ENCODE peak calls at places on chromosomes 6 and 20, in six cellular contexts. One of them, this sample, is unnamed.

GRCh38 chr20:33811763-33812672 is 870 bp downstream of the CHMP4B start:
- DNase-seq in testis: peak; percentile 47
- DNase-seq in lower lobe of right lung: peak; percentile 74
- DNase-seq in fibroblast of lung: peak; percentile 81
- DNase-seq in ovary: peak; percentile 66
- DNase-seq in tibial artery: peak; percentile 86
- DNase-seq in this sample: peak; percentile 64

GRCh38 chr6:146968041-146968760 is 236.0 kb upstream of the STXBP5 start:
- DNase-seq in tibial artery: no peak
- DNase-seq in ovary: no peak
- DNase-seq in testis: no peak
- DNase-seq in lower lobe of right lung: no peak
- DNase-seq in fibroblast of lung: peak; percentile 84
- DNase-seq in this sample: no peak

GRCh38 chr20:30502670-30503069 is 754.8 kb upstream of the DEFB115 start:
- DNase-seq in fibroblast of lung: no peak
- DNase-seq in tibial artery: no peak
- DNase-seq in testis: no peak
- DNase-seq in ovary: no peak
- DNase-seq in lower lobe of right lung: no peak
- DNase-seq in this sample: no peak

GRCh38 chr6:150881911-150882481 is 16.5 kb downstream of the MTHFD1L start:
- DNase-seq in tibial artery: peak; percentile 57
- DNase-seq in ovary: peak; percentile 60
- DNase-seq in testis: peak; percentile 84
- DNase-seq in fibroblast of lung: peak; percentile 99
- DNase-seq in lower lobe of right lung: no peak
- DNase-seq in this sample: peak; percentile 57

GRCh38 chr6:111711476-111711875 is 105.8 kb upstream of the TRAF3IP2 start:
- DNase-seq in tibial artery: no peak
- DNase-seq in fibroblast of lung: no peak
- DNase-seq in ovary: peak; percentile 65
- DNase-seq in testis: peak; percentile 84
- DNase-seq in lower lobe of right lung: no peak
- DNase-seq in this sample: no peak

GRCh38 chr6:121443953-121444590 is 8.6 kb downstream of the GJA1 start:
- DNase-seq in fibroblast of lung: peak; percentile 61
- DNase-seq in tibial artery: no peak
- DNase-seq in lower lobe of right lung: no peak
- DNase-seq in testis: no peak
- DNase-seq in ovary: no peak
- DNase-seq in this sample: no peak

GRCh38 chr6:84346372-84346771 is 118.9 kb upstream of the CEP162 start:
- DNase-seq in lower lobe of right lung: no peak
- DNase-seq in fibroblast of lung: no peak
- DNase-seq in tibial artery: no peak
- DNase-seq in ovary: no peak
- DNase-seq in testis: no peak
- DNase-seq in this sample: no peak

GRCh38 chr20:38117635-38118034 is 47.4 kb downstream of the TGM2 start:
- DNase-seq in testis: no peak
- DNase-seq in lower lobe of right lung: no peak
- DNase-seq in tibial artery: no peak
- DNase-seq in ovary: no peak
- DNase-seq in fibroblast of lung: peak; percentile 97
- DNase-seq in this sample: no peak

GRCh38 chr6:2124260-2124709 is 121.1 kb downstream of the GMDS start:
- DNase-seq in ovary: no peak
- DNase-seq in tibial artery: peak; percentile 55
- DNase-seq in lower lobe of right lung: peak; percentile 43
- DNase-seq in fibroblast of lung: peak; percentile 60
- DNase-seq in testis: no peak
- DNase-seq in this sample: no peak

GRCh38 chr20:9025643-9026042 is 43.2 kb upstream of the PLCB4 start:
- DNase-seq in fibroblast of lung: peak; percentile 80
- DNase-seq in testis: no peak
- DNase-seq in ovary: no peak
- DNase-seq in tibial artery: no peak
- DNase-seq in lower lobe of right lung: no peak
- DNase-seq in this sample: no peak

GRCh38 chr6:108958900-108959770 is 110.9 kb downstream of the ARMC2 start:
- DNase-seq in ovary: no peak
- DNase-seq in testis: no peak
- DNase-seq in lower lobe of right lung: peak; percentile 48
- DNase-seq in fibroblast of lung: no peak
- DNase-seq in tibial artery: no peak
- DNase-seq in this sample: no peak

GRCh38 chr20:48460681-48461080 is 367.1 kb downstream of the PREX1 start:
- DNase-seq in ovary: no peak
- DNase-seq in lower lobe of right lung: no peak
- DNase-seq in testis: no peak
- DNase-seq in fibroblast of lung: no peak
- DNase-seq in tibial artery: no peak
- DNase-seq in this sample: peak; percentile 20

GRCh38 chr6:38413097-38413800 is 226.5 kb downstream of the BTBD9 start:
- DNase-seq in tibial artery: no peak
- DNase-seq in fibroblast of lung: no peak
- DNase-seq in testis: no peak
- DNase-seq in lower lobe of right lung: no peak
- DNase-seq in ovary: no peak
- DNase-seq in this sample: no peak

GRCh38 chr20:41023549-41023948 is 5.1 kb upstream of the TOP1 start:
- DNase-seq in testis: no peak
- DNase-seq in fibroblast of lung: no peak
- DNase-seq in ovary: no peak
- DNase-seq in lower lobe of right lung: no peak
- DNase-seq in tibial artery: no peak
- DNase-seq in this sample: no peak

GRCh38 chr6:168925671-168926070 is 328.0 kb downstream of the THBS2 start:
- DNase-seq in fibroblast of lung: no peak
- DNase-seq in testis: no peak
- DNase-seq in lower lobe of right lung: no peak
- DNase-seq in ovary: no peak
- DNase-seq in tibial artery: no peak
- DNase-seq in this sample: no peak

GRCh38 chr6:157586088-157586414 is 205.1 kb downstream of the ZDHHC14 start:
- DNase-seq in tibial artery: no peak
- DNase-seq in testis: no peak
- DNase-seq in fibroblast of lung: no peak
- DNase-seq in lower lobe of right lung: no peak
- DNase-seq in ovary: no peak
- DNase-seq in this sample: no peak

GRCh38 chr6:149852180-149852579 is 12.0 kb downstream of the LRP11 start:
- DNase-seq in ovary: no peak
- DNase-seq in lower lobe of right lung: peak; percentile 69
- DNase-seq in fibroblast of lung: peak; percentile 84
- DNase-seq in tibial artery: no peak
- DNase-seq in testis: no peak
- DNase-seq in this sample: peak; percentile 46

GRCh38 chr6:32183483-32184083 is 470 bp downstream of the AGER start:
- DNase-seq in fibroblast of lung: no peak
- DNase-seq in ovary: no peak
- DNase-seq in tibial artery: no peak
- DNase-seq in lower lobe of right lung: no peak
- DNase-seq in testis: no peak
- DNase-seq in this sample: no peak
- H3K36me3 ChIP-seq in fibroblast of lung: peaks cover 15% of the 10 kb centered on the region
- H3K36me3 ChIP-seq in ovary: no peaks in the 10 kb centered on the region
- H3K36me3 ChIP-seq in tibial artery: peaks cover 66% of the 10 kb centered on the region
- H3K36me3 ChIP-seq in lower lobe of right lung: peaks cover 60% of the 10 kb centered on the region
- H3K36me3 ChIP-seq in testis: no peaks in the 10 kb centered on the region
- H3K36me3 ChIP-seq in this sample: no peaks in the 10 kb centered on the region

GRCh38 chr6:27791182-27791939 is 120.8 kb downstream of the OR2B2 start:
- DNase-seq in lower lobe of right lung: no peak
- DNase-seq in tibial artery: peak; percentile 67
- DNase-seq in testis: peak; percentile 78
- DNase-seq in fibroblast of lung: peak; percentile 79
- DNase-seq in ovary: peak; percentile 72
- DNase-seq in this sample: no peak
- H3K4me3 ChIP-seq in lower lobe of right lung: peak overlapping the region; percentile 59
- H3K4me3 ChIP-seq in tibial artery: peak overlapping the region; percentile 68
- H3K4me3 ChIP-seq in testis: peak overlapping the region; percentile 50
- H3K4me3 ChIP-seq in fibroblast of lung: peak overlapping the region; percentile 77
- H3K4me3 ChIP-seq in ovary: peak overlapping the region; percentile 53
- H3K4me3 ChIP-seq in this sample: peak overlapping the region; percentile 58

GRCh38 chr6:30676660-30677270 is 4.0 kb upstream of the DHX16 start:
- DNase-seq in tibial artery: no peak
- DNase-seq in fibroblast of lung: no peak
- DNase-seq in ovary: no peak
- DNase-seq in testis: no peak
- DNase-seq in lower lobe of right lung: no peak
- DNase-seq in this sample: no peak

GRCh38 chr6:30670760-30671527 is 1.9 kb downstream of the DHX16 start:
- DNase-seq in lower lobe of right lung: no peak
- DNase-seq in tibial artery: no peak
- DNase-seq in testis: no peak
- DNase-seq in fibroblast of lung: no peak
- DNase-seq in ovary: no peak
- DNase-seq in this sample: no peak

GRCh38 chr6:30672445-30673253 is at the start of gene DHX16:
- DNase-seq in tibial artery: peak; percentile 98
- DNase-seq in lower lobe of right lung: peak; percentile 96
- DNase-seq in ovary: peak; percentile 94
- DNase-seq in testis: peak; percentile 97
- DNase-seq in fibroblast of lung: peak; percentile 98
- DNase-seq in this sample: peak; percentile 91
- TF ChIP-seq CTCF in tibial artery: peak; percentile 85
- TF ChIP-seq CTCF in lower lobe of right lung: peak; percentile 84
- TF ChIP-seq CTCF in ovary: peak; percentile 88
- TF ChIP-seq CTCF in testis: peak; percentile 96
- TF ChIP-seq CTCF in fibroblast of lung: peak; percentile 92
- TF ChIP-seq CTCF in this sample: peak; percentile 81

GRCh38 chr20:50893620-50894019 is 37.6 kb downstream of the ADNP start:
- DNase-seq in ovary: no peak
- DNase-seq in lower lobe of right lung: no peak
- DNase-seq in testis: no peak
- DNase-seq in fibroblast of lung: no peak
- DNase-seq in tibial artery: no peak
- DNase-seq in this sample: no peak
- H3K36me3 ChIP-seq in ovary: no peaks in the 10 kb centered on the region
- H3K36me3 ChIP-seq in lower lobe of right lung: peaks cover 96% of the 10 kb centered on the region
- H3K36me3 ChIP-seq in testis: no peaks in the 10 kb centered on the region
- H3K36me3 ChIP-seq in fibroblast of lung: peaks cover 8% of the 10 kb centered on the region
- H3K36me3 ChIP-seq in tibial artery: peaks cover 80% of the 10 kb centered on the region
- H3K36me3 ChIP-seq in this sample: no peaks in the 10 kb centered on the region

GRCh38 chr6:35238843-35239289 is 20.7 kb upstream of the ZNF76 start:
- DNase-seq in testis: no peak
- DNase-seq in lower lobe of right lung: no peak
- DNase-seq in tibial artery: peak; percentile 60
- DNase-seq in fibroblast of lung: no peak
- DNase-seq in ovary: no peak
- DNase-seq in this sample: no peak
- H3K4me3 ChIP-seq in testis: no peak overlapping the region
- H3K4me3 ChIP-seq in lower lobe of right lung: no peak overlapping the region
- H3K4me3 ChIP-seq in tibial artery: no peak overlapping the region
- H3K4me3 ChIP-seq in fibroblast of lung: no peak overlapping the region
- H3K4me3 ChIP-seq in ovary: no peak overlapping the region
- H3K4me3 ChIP-seq in this sample: no peak overlapping the region

DNA sequence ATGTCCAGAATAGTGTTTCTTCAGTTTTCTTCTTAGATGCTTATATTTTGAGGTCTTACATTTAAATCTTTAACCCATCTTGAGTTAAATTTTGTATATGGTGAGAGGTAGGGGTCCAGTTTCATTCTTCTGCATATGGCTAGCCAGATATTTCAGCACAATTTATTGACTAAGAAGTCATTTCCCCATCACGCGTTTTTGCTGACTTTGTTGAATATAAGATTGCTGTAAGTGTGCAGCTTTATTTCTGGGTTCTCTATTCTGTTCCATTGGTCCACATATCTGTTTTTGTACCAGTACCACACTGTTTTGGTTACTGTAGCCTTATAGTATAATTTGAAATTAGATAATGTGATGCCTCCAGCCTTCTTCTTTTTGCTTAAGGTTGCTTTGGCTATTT is 179.6 kb downstream of the AKAP7 start:
- DNase-seq in fibroblast of lung: no peak
- DNase-seq in lower lobe of right lung: no peak
- DNase-seq in tibial artery: no peak
- DNase-seq in testis: no peak
- DNase-seq in ovary: no peak
- DNase-seq in this sample: no peak
- TF ChIP-seq CTCF in fibroblast of lung: no peak
- TF ChIP-seq CTCF in lower lobe of right lung: no peak
- TF ChIP-seq CTCF in tibial artery: no peak
- TF ChIP-seq CTCF in testis: no peak
- TF ChIP-seq CTCF in ovary: no peak
- TF ChIP-seq CTCF in this sample: no peak

This sample was measured in breast epithelium.